ENCODE peak calls at places on chromosomes 2 and 18, in nine cellular contexts. J, Y, S, O, B, C, G, P and E are unnamed samples.

GRCh38 chr18:54109131-54109683 is 115.3 kb downstream of the MBD2 start:
- DNase-seq in J (no peak), Y (no peak), S (no peak), O (no peak), B (no peak), C (no peak), G (no peak), P (no peak), E (no peak)

GRCh38 chr2:225270053-225270452 is 129.5 kb upstream of the NYAP2 start:
- DNase-seq in J (no peak), Y (no peak), S (no peak), O (no peak), B (no peak), C (no peak), G (no peak), P (no peak), E (no peak)

GRCh38 chr2:38146917-38147307 is 71.0 kb upstream of the CYP1B1 start:
- DNase-seq in J (no peak), Y (peak), S (no peak), O (peak), B (no peak), C (no peak), G (peak), P (peak), E (peak)

GRCh38 chr2:20135631-20136050 is 84.2 kb upstream of the LAPTM4A start:
- DNase-seq in J (no peak), Y (no peak), S (no peak), O (peak), B (peak), C (no peak), G (peak), P (peak), E (no peak)

GRCh38 chr2:19611491-19612332 is 253.3 kb upstream of the OSR1 start:
- DNase-seq in J (no peak), Y (peak), S (no peak), O (peak), B (no peak), C (no peak), G (no peak), P (no peak), E (no peak)

GRCh38 chr18:22387364-22387763 is 30.4 kb downstream of the CTAGE1 start:
- DNase-seq in J (no peak), Y (no peak), S (no peak), O (no peak), B (no peak), C (no peak), G (no peak), P (no peak), E (no peak)

GRCh38 chr2:163417596-163418337 is 318.0 kb downstream of the FIGN start:
- DNase-seq in J (no peak), Y (no peak), S (no peak), O (no peak), B (no peak), C (no peak), G (no peak), P (no peak), E (no peak)

GRCh38 chr18:9147440-9148238 is 11.1 kb downstream of the ANKRD12 start:
- DNase-seq in J (no peak), Y (peak), S (peak), O (peak), B (peak), C (peak), G (no peak), P (peak), E (no peak)

GRCh38 chr2:104408266-104408665 is 445.6 kb upstream of the POU3F3 start:
- DNase-seq in J (no peak), Y (no peak), S (no peak), O (no peak), B (peak), C (no peak), G (no peak), P (no peak), E (no peak)

GRCh38 chr2:215601990-215602721 is 166.3 kb upstream of the FN1 start:
- DNase-seq in J (no peak), Y (peak), S (no peak), O (no peak), B (no peak), C (no peak), G (no peak), P (no peak), E (no peak)

GRCh38 chr18:13337369-13337768 is 118.8 kb downstream of the LDLRAD4 start:
- DNase-seq in J (no peak), Y (no peak), S (no peak), O (no peak), B (no peak), C (no peak), G (no peak), P (no peak), E (no peak)

GRCh38 chr18:47777626-47778025 is 152.8 kb downstream of the SMAD2 start:
- DNase-seq in J (no peak), Y (no peak), S (no peak), O (no peak), B (no peak), C (no peak), G (no peak), P (no peak), E (no peak)

GRCh38 chr18:34115409-34116081 is 109.2 kb downstream of the NOL4 start:
- DNase-seq in J (no peak), Y (no peak), S (no peak), O (no peak), B (no peak), C (no peak), G (no peak), P (no peak), E (no peak)

GRCh38 chr18:77131100-77131651 is 1.4 kb downstream of the MBP start:
- DNase-seq in J (no peak), Y (no peak), S (no peak), O (no peak), B (peak), C (no peak), G (no peak), P (peak), E (no peak)

GRCh38 chr18:22169011-22169888 is at the start of gene GATA6:
- DNase-seq in J (no peak), Y (no peak), S (peak), O (peak), B (peak), C (no peak), G (peak), P (peak), E (no peak)

GRCh38 chr2:43399515-43400245 is 173.3 kb upstream of the ZFP36L2 start:
- DNase-seq in J (no peak), Y (peak), S (no peak), O (peak), B (no peak), C (no peak), G (no peak), P (no peak), E (no peak)

GRCh38 chr2:55047677-55048299 is 2.5 kb downstream of the RTN4 start:
- DNase-seq in J (no peak), Y (no peak), S (no peak), O (no peak), B (no peak), C (no peak), G (no peak), P (no peak), E (no peak)

GRCh38 chr18:8480506-8481328 is 128.5 kb upstream of the RAB12 start:
- DNase-seq in J (no peak), Y (no peak), S (no peak), O (peak), B (peak), C (no peak), G (no peak), P (no peak), E (no peak)

GRCh38 chr2:69724540-69725159 is 17.3 kb upstream of the ANXA4 start:
- DNase-seq in J (peak), Y (no peak), S (peak), O (peak), B (peak), C (peak), G (peak), P (peak), E (peak)

GRCh38 chr18:24930974-24931373 is 421.0 kb downstream of the ZNF521 start:
- DNase-seq in J (no peak), Y (no peak), S (no peak), O (no peak), B (peak), C (no peak), G (no peak), P (no peak), E (no peak)

GRCh38 chr2:239817011-239817490 is 208.1 kb downstream of the NDUFA10 start:
- DNase-seq in J (no peak), Y (no peak), S (no peak), O (no peak), B (no peak), C (no peak), G (no peak), P (no peak), E (no peak)

GRCh38 chr2:241189093-241189855 is 797 bp downstream of the ANO7 start:
- DNase-seq in J (no peak), Y (no peak), S (no peak), O (no peak), B (no peak), C (no peak), G (no peak), P (no peak), E (no peak)